ENCODE peak calls at places on chromosomes 1 and 21, in seven cellular contexts. V is Calu3, D is GM23338, H is body of pancreas, R is AG09309, X is AG09319, Q is suprapubic skin. J is an unnamed sample.

GRCh38 chr21:29315155-29315749 is 16.5 kb downstream of the BACH1 start:
- DNase-seq in V (no peak), D (peak), H (no peak), R (no peak), X (no peak), Q (no peak), J (no peak)

GRCh38 chr1:62263006-62263812 is 56.0 kb downstream of the KANK4 start:
- DNase-seq in V (no peak), D (peak), H (no peak), R (no peak), X (no peak), Q (no peak), J (no peak)

GRCh38 chr1:156053770-156054499 is at the start of gene UBQLN4:
- DNase-seq in V (peak), D (peak), H (peak), R (peak), X (peak), Q (peak), J (peak)

GRCh38 chr1:4836574-4836973 is 182.2 kb downstream of the AJAP1 start:
- DNase-seq in V (no peak), D (no peak), H (peak), R (no peak), X (no peak), Q (no peak), J (no peak)

GRCh38 chr1:63873751-63874150 is 99.9 kb downstream of the ROR1 start:
- DNase-seq in V (no peak), D (no peak), H (no peak), R (no peak), X (no peak), Q (no peak), J (peak)

GRCh38 chr1:19439464-19440171 is 45.7 kb downstream of the CAPZB start:
- DNase-seq in V (no peak), D (peak), H (no peak), R (no peak), X (no peak), Q (no peak), J (no peak)

GRCh38 chr1:76054357-76054756 is 20.2 kb upstream of the ST6GALNAC3 start:
- DNase-seq in V (no peak), D (no peak), H (no peak), R (no peak), X (no peak), Q (no peak), J (no peak)

GRCh38 chr1:221444346-221444745 is 297.5 kb downstream of the DUSP10 start:
- DNase-seq in V (no peak), D (no peak), H (no peak), R (no peak), X (no peak), Q (no peak), J (no peak)

GRCh38 chr1:63892632-63893395 is 119.0 kb downstream of the ROR1 start:
- DNase-seq in V (peak), D (no peak), H (peak), R (no peak), X (peak), Q (no peak), J (peak)

GRCh38 chr1:20124451-20125057 is 5.2 kb upstream of the PLA2G2D start:
- DNase-seq in V (peak), D (no peak), H (peak), R (peak), X (peak), Q (peak), J (peak)

GRCh38 chr1:207876129-207876528 is 34.8 kb downstream of the CD34 start:
- DNase-seq in V (no peak), D (peak), H (no peak), R (no peak), X (no peak), Q (no peak), J (no peak)

GRCh38 chr1:208717490-208717889 is 473.3 kb upstream of the PLXNA2 start:
- DNase-seq in V (no peak), D (no peak), H (no peak), R (no peak), X (no peak), Q (no peak), J (no peak)

GRCh38 chr1:19430121-19431068 is 54.9 kb downstream of the CAPZB start:
- DNase-seq in V (no peak), D (no peak), H (no peak), R (no peak), X (no peak), Q (no peak), J (peak)

GRCh38 chr1:113073457-113073950 is 506 bp downstream of the LRIG2 start:
- DNase-seq in V (peak), D (peak), H (no peak), R (peak), X (peak), Q (no peak), J (peak)

GRCh38 chr1:212415107-212415841 is 588 bp upstream of the PACC1 start:
- DNase-seq in V (no peak), D (peak), H (no peak), R (no peak), X (no peak), Q (no peak), J (no peak)

GRCh38 chr1:216927111-216927510 is 203.9 kb upstream of the ESRRG start:
- DNase-seq in V (no peak), D (no peak), H (no peak), R (no peak), X (no peak), Q (no peak), J (no peak)

GRCh38 chr1:36738245-36738644 is 255.5 kb upstream of the CSF3R start:
- DNase-seq in V (no peak), D (no peak), H (no peak), R (no peak), X (no peak), Q (no peak), J (no peak)

GRCh38 chr1:11913291-11913690 is 12.9 kb downstream of the KIAA2013 start:
- DNase-seq in V (no peak), D (peak), H (no peak), R (no peak), X (no peak), Q (no peak), J (no peak)

GRCh38 chr1:154445040-154445472 is 39.9 kb downstream of the IL6R start:
- DNase-seq in V (no peak), D (no peak), H (no peak), R (no peak), X (no peak), Q (no peak), J (peak)

GRCh38 chr1:4696161-4696745 is 41.8 kb downstream of the AJAP1 start:
- DNase-seq in V (no peak), D (no peak), H (no peak), R (no peak), X (no peak), Q (no peak), J (no peak)

GRCh38 chr1:3745071-3745470 is 7.2 kb upstream of the CCDC27 start:
- DNase-seq in V (no peak), D (no peak), H (no peak), R (no peak), X (no peak), Q (no peak), J (no peak)

GRCh38 chr21:42366292-42367010 is at the start of gene TFF1:
- DNase-seq in V (peak), D (no peak), H (no peak), R (no peak), X (no peak), Q (no peak), J (no peak)

GRCh38 chr21:42586406-42586805 is 67.0 kb upstream of the PDE9A start:
- DNase-seq in V (no peak), D (no peak), H (no peak), R (no peak), X (no peak), Q (peak), J (no peak)

GRCh38 chr1:167409183-167409582 is 109.1 kb downstream of the CD247 start:
- DNase-seq in V (peak), D (peak), H (no peak), R (no peak), X (no peak), Q (no peak), J (no peak)
- TF ChIP-seq CTCF in V (no peak), D (peak), H (no peak), R (no peak), X (no peak), Q (no peak), J (peak)

DNA sequence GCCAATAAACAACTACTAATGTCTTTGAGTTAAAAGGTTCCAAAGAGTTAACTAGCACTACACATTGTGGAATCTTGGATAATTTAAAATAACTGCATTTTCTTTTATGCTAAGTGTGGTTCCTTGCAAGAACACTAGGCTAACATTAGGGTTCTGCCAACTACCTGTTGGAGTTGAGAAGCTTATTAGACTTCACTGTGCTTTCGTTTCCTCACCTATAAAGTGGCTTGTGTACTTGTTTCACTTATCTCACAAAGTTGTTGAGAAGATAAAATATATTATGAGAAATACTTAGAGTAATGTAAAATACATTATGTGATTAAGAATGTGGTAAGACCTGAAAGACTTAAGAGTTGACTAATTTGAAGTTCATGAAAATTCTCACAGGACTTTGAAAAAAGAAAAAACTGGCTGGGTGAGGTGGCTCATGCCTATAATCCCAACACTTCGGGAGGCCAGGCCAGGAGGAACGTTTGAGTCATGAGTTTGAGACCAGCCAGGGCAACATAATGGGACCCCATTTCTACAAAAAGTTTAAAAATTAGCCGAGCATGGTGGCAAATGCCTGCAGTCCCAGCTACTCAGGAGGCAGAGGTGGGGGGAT is 5.6 kb upstream of the RRAGC start:
- DNase-seq in V (no peak), D (no peak), H (no peak), R (no peak), X (no peak), Q (no peak), J (no peak)
- TF ChIP-seq CTCF in V (no peak), D (no peak), H (no peak), R (no peak), X (no peak), Q (no peak), J (no peak)

DNA sequence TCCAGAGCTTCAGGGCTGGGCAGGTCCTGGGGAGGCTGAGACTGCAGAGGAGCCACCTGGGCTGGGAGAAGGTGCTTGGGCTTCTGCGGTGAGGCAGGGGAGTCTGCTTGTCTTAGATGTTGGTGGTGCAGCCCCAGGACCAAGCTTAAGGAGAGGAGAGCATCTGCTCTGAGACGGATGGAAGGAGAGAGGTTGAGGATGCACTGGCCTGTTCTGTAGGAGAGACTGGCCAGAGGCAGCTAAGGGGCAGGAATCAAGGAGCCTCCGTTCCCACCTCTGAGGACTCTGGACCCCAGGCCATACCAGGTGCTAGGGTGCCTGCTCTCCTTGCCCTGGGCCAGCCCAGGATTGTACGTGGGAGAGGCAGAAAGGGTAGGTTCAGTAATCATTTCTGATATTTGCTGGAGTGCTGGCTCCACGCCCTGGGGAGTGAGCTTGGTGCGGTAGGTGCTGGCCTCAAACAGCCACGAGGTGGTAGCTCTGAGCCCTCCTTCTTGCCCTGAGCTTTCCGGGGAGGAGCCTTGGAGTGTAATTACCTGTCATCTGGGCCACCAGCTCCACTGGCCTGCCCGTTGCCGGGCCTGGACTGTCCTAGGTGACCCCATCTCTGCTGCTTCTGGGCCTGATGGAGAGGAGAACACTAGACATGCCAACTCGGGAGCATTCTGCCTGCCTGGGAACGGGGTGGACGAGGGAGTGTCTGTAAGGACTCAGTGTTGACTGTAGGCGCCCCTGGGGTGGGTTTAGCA is 9.3 kb downstream of the MYBPH start:
- DNase-seq in V (peak), D (no peak), H (peak), R (no peak), X (no peak), Q (no peak), J (no peak)
- TF ChIP-seq CTCF in V (no peak), D (no peak), H (peak), R (no peak), X (peak), Q (peak), J (no peak)

GRCh38 chr1:41683681-41684500 is 199.4 kb upstream of the EDN2 start:
- DNase-seq in V (no peak), D (no peak), H (peak), R (no peak), X (no peak), Q (no peak), J (no peak)

GRCh38 chr1:41689139-41689538 is 204.7 kb upstream of the EDN2 start:
- DNase-seq in V (no peak), D (no peak), H (no peak), R (no peak), X (no peak), Q (no peak), J (no peak)

GRCh38 chr1:41689596-41689995 is 205.1 kb upstream of the EDN2 start:
- DNase-seq in V (no peak), D (no peak), H (no peak), R (no peak), X (no peak), Q (no peak), J (no peak)

GRCh38 chr1:41690331-41690730 is 205.8 kb upstream of the EDN2 start:
- DNase-seq in V (no peak), D (no peak), H (no peak), R (no peak), X (no peak), Q (no peak), J (no peak)

DNA sequence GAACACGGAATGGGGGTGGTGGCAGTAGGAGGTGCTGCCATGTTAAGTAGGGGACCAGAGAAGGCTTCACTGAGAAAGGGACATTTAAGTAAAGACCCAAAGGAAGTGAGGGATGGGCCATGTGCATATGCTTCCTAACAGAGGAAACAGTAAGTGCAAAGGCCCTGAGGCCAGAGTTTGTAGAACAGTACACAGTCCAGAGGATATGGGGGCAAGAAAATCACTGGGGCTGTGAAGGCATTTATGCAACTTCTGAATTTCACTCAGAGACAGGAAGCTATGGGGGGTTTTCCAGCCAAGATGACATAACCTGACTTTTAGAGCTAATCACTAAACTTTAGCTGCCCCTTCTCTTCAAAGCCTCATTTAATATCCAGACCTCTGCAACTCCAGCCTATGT is 202.5 kb upstream of the EDN2 start:
- DNase-seq in V (no peak), D (no peak), H (no peak), R (no peak), X (no peak), Q (no peak), J (no peak)
- TF ChIP-seq CTCF in V (no peak), D (no peak), H (no peak), R (no peak), X (no peak), Q (no peak), J (no peak)

GRCh38 chr1:202207292-202207691 is 13.7 kb downstream of the LGR6 start:
- DNase-seq in V (no peak), D (peak), H (no peak), R (peak), X (peak), Q (no peak), J (peak)
- TF ChIP-seq CTCF in V (no peak), D (peak), H (no peak), R (no peak), X (peak), Q (no peak), J (peak)

DNA sequence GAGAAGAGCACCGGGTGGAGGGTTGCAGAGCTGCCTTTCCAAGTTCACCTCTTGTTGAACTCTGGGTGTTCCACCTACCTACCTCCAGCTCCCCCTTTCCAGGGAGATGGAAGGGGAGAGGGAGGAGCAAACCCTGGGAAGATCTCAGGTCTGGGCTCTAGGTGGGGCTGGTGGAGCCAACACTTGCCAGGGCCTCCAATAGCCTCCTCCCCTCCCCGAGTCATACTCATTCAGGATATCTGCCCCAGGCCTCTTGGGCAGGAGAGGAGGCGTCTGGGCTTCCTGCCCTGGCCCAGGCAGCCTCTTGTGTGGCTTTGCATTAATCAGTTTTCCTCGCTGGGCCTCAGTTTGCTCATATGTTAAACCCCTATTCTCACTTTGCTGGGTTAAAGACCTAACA is 13.4 kb downstream of the RAP1GAP start:
- DNase-seq in V (peak), D (peak), H (no peak), R (no peak), X (no peak), Q (no peak), J (no peak)
- TF ChIP-seq CTCF in V (no peak), D (peak), H (no peak), R (no peak), X (no peak), Q (no peak), J (no peak)

GRCh38 chr1:235617808-235618207 is 31.8 kb downstream of the GNG4 start:
- DNase-seq in V (no peak), D (no peak), H (no peak), R (peak), X (no peak), Q (no peak), J (peak)
- TF ChIP-seq CTCF in V (no peak), D (no peak), H (no peak), R (peak), X (peak), Q (no peak), J (peak)

GRCh38 chr1:44924835-44925464 is 61.4 kb downstream of the EIF2B3 start:
- DNase-seq in V (peak), D (peak), H (no peak), R (peak), X (no peak), Q (no peak), J (peak)
- TF ChIP-seq CTCF in V (no peak), D (peak), H (no peak), R (peak), X (peak), Q (peak), J (peak)

GRCh38 chr1:172269644-172270043 is 150.8 kb upstream of the C1orf105 start:
- DNase-seq in V (no peak), D (no peak), H (peak), R (no peak), X (no peak), Q (no peak), J (peak)
- TF ChIP-seq CTCF in V (no peak), D (no peak), H (no peak), R (no peak), X (no peak), Q (no peak), J (no peak)

DNA sequence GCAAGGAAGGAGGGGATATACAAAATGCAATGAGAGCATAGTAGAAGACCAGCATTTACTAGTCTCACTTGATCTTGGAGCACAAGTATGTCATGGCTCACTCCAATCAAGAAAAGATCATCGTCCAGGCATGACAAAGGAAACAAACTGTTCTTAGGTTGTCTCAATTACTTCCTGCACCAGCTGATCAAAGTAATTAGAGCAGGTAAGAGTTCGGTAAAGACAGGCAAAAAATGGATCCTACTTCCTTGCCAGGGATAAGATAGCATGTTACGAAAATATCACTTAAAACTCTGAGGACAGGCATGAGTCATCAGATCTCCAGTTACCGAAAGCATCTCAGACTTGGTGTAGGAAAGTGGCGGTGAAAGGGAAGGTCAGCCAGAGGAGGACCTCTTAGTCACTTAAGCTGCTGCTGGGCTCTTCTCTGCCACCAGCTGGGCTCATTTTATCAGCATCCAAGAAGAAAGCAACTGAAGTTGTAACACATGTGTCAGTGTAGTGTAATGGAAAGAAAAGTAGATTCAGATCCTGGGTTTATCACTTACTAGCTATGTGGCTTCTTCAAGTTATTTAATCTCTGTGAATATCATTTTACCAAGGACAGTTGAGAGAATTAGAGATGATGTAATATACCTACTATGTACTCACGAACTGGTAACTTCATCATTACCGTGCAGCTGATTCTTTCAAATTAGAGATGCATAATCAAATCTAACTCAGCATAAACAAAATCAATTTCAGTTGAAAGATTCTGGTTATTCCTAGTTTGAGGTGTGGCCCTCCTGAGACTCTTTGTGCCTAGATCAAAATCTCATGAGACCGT is 46.8 kb downstream of the XCL1 start:
- DNase-seq in V (peak), D (no peak), H (peak), R (peak), X (peak), Q (no peak), J (peak)
- TF ChIP-seq CTCF in V (no peak), D (no peak), H (no peak), R (no peak), X (no peak), Q (no peak), J (no peak)

J was measured in astrocyte of the spinal cord.